ENCODE peak calls at places on chromosomes 13 and 19, in eight cellular contexts. R is progenitor cell of endocrine pancreas; G is activated B cell treated with CpG ODN at 0.5 μM for 24 hours; E is breast epithelium; W is heart right ventricle; K is NCI-H2029; U is activated CD4-positive, alpha-beta T cell treated with anti-CD3 and anti-CD28 coated beads, Interleukin-2, amount 10 ng/mL, durations not matched to agents 7 days and 5 days; O is tibial artery. T is an unnamed sample.

GRCh38 chr13:86000546-86000945 is 201.3 kb upstream of the SLITRK6 start:
- DNase-seq in R (no peak), G (no peak), E (no peak), W (no peak), K (no peak), U (no peak), O (no peak), T (no peak)

GRCh38 chr19:1467512-1468273 is 11.3 kb downstream of the C19orf25 start:
- DNase-seq in R (no peak), G (no peak), E (no peak), W (peak; percentile 14), K (no peak), U (no peak), O (no peak), T (no peak)

GRCh38 chr13:99626461-99627082 is 125.3 kb downstream of the TM9SF2 start:
- DNase-seq in R (no peak), G (no peak), E (no peak), W (no peak), K (no peak), U (no peak), O (no peak), T (no peak)

GRCh38 chr13:48006396-48006795 is 5.3 kb upstream of the SUCLA2 start:
- DNase-seq in R (no peak), G (no peak), E (no peak), W (no peak), K (no peak), U (no peak), O (no peak), T (no peak)

GRCh38 chr13:98358933-98359332 is 181.9 kb upstream of the RNF113B start:
- DNase-seq in R (no peak), G (no peak), E (no peak), W (no peak), K (no peak), U (no peak), O (no peak), T (no peak)

GRCh38 chr19:43782689-43783231 is 2.0 kb upstream of the KCNN4 start:
- DNase-seq in R (no peak), G (peak; percentile 51), E (peak; percentile 44), W (no peak), K (no peak), U (no peak), O (no peak), T (no peak)

GRCh38 chr13:98396071-98396710 is 180.7 kb downstream of the STK24 start:
- DNase-seq in R (no peak), G (no peak), E (no peak), W (no peak), K (no peak), U (no peak), O (no peak), T (no peak)

GRCh38 chr19:35055715-35056179 is 14.2 kb downstream of the HPN start:
- DNase-seq in R (no peak), G (no peak), E (no peak), W (no peak), K (no peak), U (no peak), O (no peak), T (peak; percentile 47)

GRCh38 chr13:33494596-33495214 is 209.2 kb upstream of the STARD13 start:
- DNase-seq in R (no peak), G (no peak), E (no peak), W (no peak), K (no peak), U (no peak), O (no peak), T (no peak)

GRCh38 chr19:6800991-6801396 is 28.5 kb downstream of the VAV1 start:
- DNase-seq in R (no peak), G (no peak), E (no peak), W (no peak), K (peak; percentile 61), U (peak; percentile 16), O (no peak), T (peak; percentile 20)

GRCh38 chr19:3459322-3459881 is 20.9 kb downstream of the SMIM24 start:
- DNase-seq in R (no peak), G (no peak), E (peak; percentile 82), W (peak; percentile 76), K (no peak), U (peak; percentile 31), O (peak; percentile 98), T (peak; percentile 35)

GRCh38 chr13:81171065-81171647 is 830.2 kb upstream of the SPRY2 start:
- DNase-seq in R (no peak), G (no peak), E (no peak), W (no peak), K (no peak), U (no peak), O (no peak), T (peak; percentile 58)

GRCh38 chr19:2944403-2944774 is 382 bp downstream of the ZNF77 start:
- DNase-seq in R (no peak), G (no peak), E (no peak), W (no peak), K (no peak), U (no peak), O (no peak), T (no peak)

GRCh38 chr13:40484101-40484800 is 182.2 kb downstream of the FOXO1 start:
- DNase-seq in R (no peak), G (no peak), E (no peak), W (no peak), K (no peak), U (no peak), O (no peak), T (no peak)

GRCh38 chr13:98109226-98109625 is 33.7 kb upstream of the FARP1 start:
- DNase-seq in R (no peak), G (no peak), E (no peak), W (no peak), K (no peak), U (no peak), O (no peak), T (no peak)

GRCh38 chr13:103730407-103730806 is 664.2 kb upstream of the SLC10A2 start:
- DNase-seq in R (no peak), G (no peak), E (no peak), W (peak; percentile 51), K (no peak), U (no peak), O (no peak), T (no peak)

GRCh38 chr19:5305163-5305562 is 35.4 kb downstream of the PTPRS start:
- DNase-seq in R (no peak), G (no peak), E (no peak), W (no peak), K (no peak), U (no peak), O (no peak), T (no peak)

GRCh38 chr13:36369268-36370107 is 23.3 kb upstream of the SPART start:
- DNase-seq in R (no peak), G (no peak), E (no peak), W (no peak), K (no peak), U (no peak), O (no peak), T (no peak)

GRCh38 chr13:40271931-40272775 is 394.3 kb downstream of the FOXO1 start:
- DNase-seq in R (no peak), G (no peak), E (peak; percentile 97), W (peak; percentile 44), K (no peak), U (no peak), O (peak; percentile 92), T (no peak)

GRCh38 chr13:71464673-71465072 is 402.3 kb downstream of the DACH1 start:
- DNase-seq in R (no peak), G (no peak), E (no peak), W (no peak), K (no peak), U (no peak), O (no peak), T (no peak)

GRCh38 chr13:100128838-100129237 is 39.9 kb downstream of the PCCA start:
- DNase-seq in R (no peak), G (no peak), E (no peak), W (no peak), K (no peak), U (no peak), O (no peak), T (no peak)

T was measured in NAMALWA.